ENCODE peak calls at places on chromosomes 11 and 22, in four cellular contexts. Z is K562, V is H1, T is HepG2. I is an unnamed sample.

GRCh38 chr22:43435851-43436535 is 24.2 kb downstream of the MPPED1 start:
- DNase-seq in V (no peak), Z (no peak), T (no peak), I (no peak)

GRCh38 chr22:40289991-40290459 is 56.3 kb upstream of the ADSL start:
- DNase-seq in T (no peak), Z (no peak), V (no peak), I (no peak)

GRCh38 chr11:73671701-73672100 is 25.3 kb downstream of the PLEKHB1 start:
- DNase-seq in V (no peak), T (no peak), Z (no peak), I (no peak)

GRCh38 chr11:115618428-115618827 is 114.2 kb upstream of the CADM1 start:
- DNase-seq in Z (no peak), T (no peak), V (no peak), I (no peak)

GRCh38 chr11:134661660-134662059 is 249.6 kb upstream of the B3GAT1 start:
- DNase-seq in V (peak), Z (no peak), T (no peak), I (no peak)

GRCh38 chr11:36041988-36042606 is 98.2 kb downstream of the LDLRAD3 start:
- DNase-seq in T (no peak), Z (peak), V (no peak), I (no peak)

GRCh38 chr22:45235101-45235777 is 5.5 kb downstream of the KIAA0930 start:
- DNase-seq in V (no peak), T (no peak), Z (no peak), I (no peak)

GRCh38 chr11:36427079-36427478 is 83.0 kb downstream of the TRAF6 start:
- DNase-seq in V (no peak), T (no peak), Z (no peak), I (no peak)

GRCh38 chr11:117189191-117189940 is 9.8 kb upstream of the TAGLN start:
- DNase-seq in Z (no peak), T (no peak), V (no peak), I (no peak)

GRCh38 chr22:46563381-46564083 is 26.1 kb upstream of the CELSR1 start:
- DNase-seq in Z (peak), V (peak), T (peak), I (peak)

GRCh38 chr22:42171946-42172345 is 41.3 kb upstream of the CYP2D6 start:
- DNase-seq in Z (no peak), V (no peak), T (no peak), I (no peak)

GRCh38 chr11:94186342-94187203 is 57.9 kb downstream of the PANX1 start:
- DNase-seq in V (no peak), T (no peak), Z (no peak), I (no peak)

GRCh38 chr11:94184362-94184761 is 55.7 kb downstream of the PANX1 start:
- DNase-seq in Z (no peak), V (no peak), T (no peak), I (no peak)

GRCh38 chr11:94184861-94185260 is 56.2 kb downstream of the PANX1 start:
- DNase-seq in Z (no peak), T (no peak), V (no peak), I (no peak)

GRCh38 chr11:94183886-94184264 is 55.2 kb downstream of the PANX1 start:
- DNase-seq in Z (peak), V (peak), T (peak), I (peak)

GRCh38 chr11:94185387-94186084 is 56.9 kb downstream of the PANX1 start:
- DNase-seq in V (no peak), T (no peak), Z (no peak), I (no peak)
- TF ChIP-seq FOSL1 in V (no peak), T (no peak), Z (no peak), I (no peak)

DNA sequence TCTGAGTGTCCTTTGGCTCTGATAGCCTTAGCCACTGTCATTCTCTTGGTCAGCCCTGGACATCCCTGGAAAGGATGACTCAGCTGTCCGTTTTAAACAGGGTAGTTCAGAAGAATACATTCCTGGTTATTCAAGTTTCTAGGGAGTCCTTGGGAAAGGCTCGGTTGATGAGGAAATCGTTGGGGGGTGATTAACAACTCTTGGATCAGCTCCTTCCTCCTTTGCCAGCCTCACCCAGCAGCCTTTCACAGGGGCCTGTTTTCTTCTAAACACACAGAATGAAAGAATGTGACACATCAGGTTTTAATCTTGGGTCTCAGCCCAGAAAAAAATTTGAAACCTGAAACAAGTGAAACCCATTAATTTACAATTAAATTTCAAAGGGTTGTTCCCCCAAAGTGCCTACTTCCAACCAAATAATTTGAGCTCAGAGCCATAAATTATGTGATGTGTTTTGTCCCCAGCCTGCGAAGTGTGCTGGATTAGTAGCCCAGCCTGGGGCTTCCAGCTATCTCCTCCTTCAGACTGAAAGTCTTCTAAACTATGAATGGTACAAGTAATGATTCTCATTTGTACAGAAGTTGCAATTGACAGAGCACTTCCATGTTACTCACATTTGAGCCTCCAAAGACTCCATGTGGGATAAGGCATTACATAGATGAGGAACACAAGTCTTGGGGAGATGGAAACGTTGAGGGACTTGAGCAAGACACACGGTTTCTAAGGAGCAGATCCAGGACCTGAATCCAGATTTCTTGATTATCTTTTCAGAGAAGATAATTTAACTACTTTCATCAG is 19.3 kb upstream of the MRGPRX2 start:
- DNase-seq in Z (no peak), T (no peak), V (no peak), I (peak)
- TF ChIP-seq FOSL1 in Z (no peak), T (no peak), V (no peak), I (peak)

GRCh38 chr11:46208803-46209202 is 68.7 kb upstream of the CREB3L1 start:
- DNase-seq in V (no peak), T (no peak), Z (no peak), I (no peak)

GRCh38 chr11:46210856-46211255 is 66.6 kb upstream of the CREB3L1 start:
- DNase-seq in T (no peak), V (no peak), Z (no peak), I (no peak)

GRCh38 chr11:46212720-46213119 is 64.7 kb upstream of the CREB3L1 start:
- DNase-seq in V (no peak), Z (no peak), T (no peak), I (no peak)

GRCh38 chr11:46207270-46207669 is 70.2 kb upstream of the CREB3L1 start:
- DNase-seq in V (no peak), Z (peak), T (no peak), I (no peak)

GRCh38 chr11:46210133-46210636 is 67.3 kb upstream of the CREB3L1 start:
- DNase-seq in T (peak), Z (peak), V (peak), I (no peak)
- TF ChIP-seq FOSL1 in T (no peak), Z (peak), V (no peak), I (no peak)

DNA sequence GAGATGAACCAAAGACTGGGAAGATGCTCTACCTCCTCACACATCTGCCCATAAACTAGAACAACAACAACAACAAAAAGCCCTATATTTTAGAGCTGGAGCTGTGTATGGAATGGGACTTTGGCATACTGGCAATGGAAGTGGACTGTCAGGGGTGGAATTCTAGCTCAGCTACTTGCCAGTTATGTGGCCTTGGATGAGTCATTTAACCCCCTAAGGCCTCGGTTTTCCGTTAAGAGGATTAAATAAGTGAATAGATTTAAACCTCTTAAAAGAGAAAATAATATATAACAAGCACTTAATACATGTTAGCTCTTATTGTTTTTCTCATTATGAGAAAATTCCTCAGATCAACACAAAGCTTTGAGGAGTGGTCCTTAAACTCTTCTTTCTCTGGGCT is 195.0 kb downstream of the KIF18A start:
- DNase-seq in V (no peak), T (no peak), Z (no peak), I (no peak)
- TF ChIP-seq FOSL1 in V (no peak), T (no peak), Z (no peak), I (peak)

GRCh38 chr11:128713595-128713994 is 19.7 kb downstream of the FLI1 start:
- DNase-seq in Z (no peak), T (no peak), V (no peak), I (no peak)

GRCh38 chr11:128714881-128715280 is 21.0 kb downstream of the FLI1 start:
- DNase-seq in Z (no peak), V (no peak), T (no peak), I (no peak)

GRCh38 chr11:128715691-128716153 is 21.9 kb downstream of the FLI1 start:
- DNase-seq in T (no peak), V (no peak), Z (no peak), I (no peak)

GRCh38 chr11:128716231-128716630 is 22.4 kb downstream of the FLI1 start:
- DNase-seq in Z (no peak), V (no peak), T (no peak), I (no peak)

GRCh38 chr11:128714121-128714520 is 20.2 kb downstream of the FLI1 start:
- DNase-seq in T (no peak), Z (no peak), V (no peak), I (no peak)
- TF ChIP-seq FOSL1 in T (no peak), Z (no peak), V (no peak), I (no peak)

GRCh38 chr11:20670932-20671403 is 1.6 kb downstream of the NELL1 start:
- DNase-seq in Z (no peak), V (peak), T (no peak), I (no peak)

GRCh38 chr11:20672575-20672974 is 3.2 kb downstream of the NELL1 start:
- DNase-seq in V (no peak), T (peak), Z (peak), I (peak)

GRCh38 chr11:20668844-20669832 is at the start of gene NELL1:
- DNase-seq in Z (no peak), T (no peak), V (peak), I (no peak)

GRCh38 chr11:20669833-20670684 is 673 bp downstream of the NELL1 start:
- DNase-seq in T (no peak), Z (no peak), V (peak), I (no peak)

DNA sequence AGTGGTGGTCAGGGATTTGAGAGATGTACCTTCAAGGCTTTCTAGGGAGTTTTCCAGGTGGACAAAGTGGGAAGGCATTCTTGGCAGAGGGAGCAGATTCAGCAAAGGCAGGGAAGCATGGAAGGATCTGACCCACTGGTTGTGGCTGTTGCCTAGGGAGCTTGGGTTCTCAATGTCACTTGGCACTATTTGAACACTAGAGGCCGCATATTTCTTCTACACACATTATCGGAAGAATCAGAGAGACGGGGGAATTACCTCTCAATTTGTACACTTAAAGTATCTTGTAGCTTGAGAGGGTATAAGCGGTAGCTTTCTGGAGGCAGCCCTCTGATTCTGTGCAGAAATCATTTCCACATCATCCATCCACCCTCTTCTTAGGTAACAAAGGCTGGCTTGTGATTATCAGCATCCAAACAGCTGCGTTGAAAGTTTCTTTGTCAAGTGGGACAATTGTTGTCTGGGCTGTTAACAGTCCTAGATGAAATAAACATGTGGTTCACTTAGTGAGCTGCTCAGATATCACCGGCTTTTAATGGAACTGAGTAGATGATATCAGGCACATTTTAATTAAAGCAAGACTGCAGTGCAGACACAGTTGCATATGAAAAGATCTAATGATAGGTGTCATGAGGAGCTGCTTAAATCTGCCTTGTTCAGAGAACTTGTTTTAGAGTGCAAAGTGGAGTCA is 2.6 kb downstream of the NELL1 start:
- DNase-seq in V (no peak), Z (no peak), T (peak), I (peak)
- TF ChIP-seq FOSL1 in V (no peak), Z (no peak), T (no peak), I (no peak)

GRCh38 chr11:3626250-3626960 is 15.4 kb downstream of the ART5 start:
- DNase-seq in T (no peak), Z (no peak), V (peak), I (no peak)
- TF ChIP-seq FOSL1 in T (no peak), Z (no peak), V (no peak), I (no peak)

GRCh38 chr11:46918087-46918751 is at the start of gene LRP4:
- DNase-seq in V (peak), T (no peak), Z (peak), I (no peak)
- TF ChIP-seq FOSL1 in V (peak), T (no peak), Z (no peak), I (no peak)

DNA sequence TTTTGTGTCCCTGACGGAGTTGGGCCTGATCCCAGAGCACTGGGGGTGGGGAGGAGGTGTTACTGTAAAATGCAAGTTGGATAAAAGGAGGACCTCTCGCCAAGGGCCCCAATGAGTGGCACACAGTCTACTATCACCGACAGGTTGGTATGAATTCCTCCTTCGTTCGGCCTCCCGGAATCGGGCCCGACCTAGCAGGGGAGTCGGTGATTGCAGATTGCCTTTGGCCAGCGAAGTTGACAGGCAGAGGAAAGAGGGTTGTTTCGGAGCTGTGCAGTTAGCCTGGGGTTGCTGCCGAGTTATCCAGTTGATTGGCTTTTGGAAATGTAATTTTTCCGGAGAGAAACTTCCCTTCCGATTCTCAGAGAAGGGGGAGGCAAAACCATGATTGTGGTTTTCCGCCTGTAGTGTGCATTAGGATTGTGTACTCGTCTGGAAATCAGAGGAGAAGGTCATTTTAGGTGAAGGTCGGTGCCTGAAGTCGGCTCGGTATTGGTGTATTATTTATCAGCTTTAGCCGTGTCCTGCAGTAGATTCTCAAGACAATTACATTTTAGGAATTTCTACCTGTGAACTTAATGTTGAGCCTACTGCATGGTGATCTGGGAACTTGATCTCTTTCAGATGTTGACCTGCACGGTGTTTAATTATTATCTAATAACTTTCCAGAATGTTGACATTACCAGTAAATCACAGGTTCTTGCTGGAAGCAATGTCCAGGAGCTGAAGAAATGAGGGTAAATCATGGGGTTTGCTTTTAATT is 1.1 kb downstream of the ARHGEF12 start:
- DNase-seq in T (peak), V (no peak), Z (no peak), I (no peak)
- TF ChIP-seq FOSL1 in T (no peak), V (no peak), Z (no peak), I (no peak)

I was measured in HCT116.